ENCODE peak calls at places on chromosomes 5 and 9, in seven cellular contexts. One of them, this sample, is unnamed.
A peak's percentile ranks its signal among the peaks of the same experiment; 100 is the strongest.

GRCh38 chr5:142725231-142726187 is 39.6 kb upstream of the FGF1 start:
- DNase-seq in heart right ventricle: no peak
- DNase-seq in tibial artery: no peak
- DNase-seq in PC-9: no peak
- DNase-seq in heart left ventricle: no peak
- DNase-seq in fibroblast of pulmonary artery: no peak
- DNase-seq in hepatocyte: no peak
- DNase-seq in this sample: no peak

GRCh38 chr5:138082033-138082432 is 1.8 kb upstream of the WNT8A start:
- DNase-seq in heart right ventricle: no peak
- DNase-seq in tibial artery: no peak
- DNase-seq in PC-9: no peak
- DNase-seq in heart left ventricle: no peak
- DNase-seq in fibroblast of pulmonary artery: no peak
- DNase-seq in hepatocyte: no peak
- DNase-seq in this sample: peak; percentile 76

GRCh38 chr9:123591283-123591682 is 235.3 kb downstream of the CRB2 start:
- DNase-seq in heart right ventricle: no peak
- DNase-seq in tibial artery: no peak
- DNase-seq in PC-9: no peak
- DNase-seq in heart left ventricle: no peak
- DNase-seq in fibroblast of pulmonary artery: no peak
- DNase-seq in hepatocyte: no peak
- DNase-seq in this sample: no peak

GRCh38 chr5:136811551-136811950 is 446.2 kb upstream of the TRPC7 start:
- DNase-seq in heart right ventricle: no peak
- DNase-seq in tibial artery: no peak
- DNase-seq in PC-9: peak; percentile 6
- DNase-seq in heart left ventricle: peak; percentile 52
- DNase-seq in fibroblast of pulmonary artery: peak; percentile 68
- DNase-seq in hepatocyte: peak; percentile 13
- DNase-seq in this sample: no peak

GRCh38 chr5:147098233-147098790 is 136.5 kb upstream of the STK32A start:
- DNase-seq in heart right ventricle: peak; percentile 41
- DNase-seq in tibial artery: no peak
- DNase-seq in PC-9: no peak
- DNase-seq in heart left ventricle: peak; percentile 27
- DNase-seq in fibroblast of pulmonary artery: peak; percentile 64
- DNase-seq in hepatocyte: peak; percentile 55
- DNase-seq in this sample: peak; percentile 91

GRCh38 chr9:121286973-121287721 is 19.2 kb downstream of the GSN start:
- DNase-seq in heart right ventricle: peak; percentile 90
- DNase-seq in tibial artery: peak; percentile 94
- DNase-seq in PC-9: peak; percentile 94
- DNase-seq in heart left ventricle: peak; percentile 93
- DNase-seq in fibroblast of pulmonary artery: peak; percentile 97
- DNase-seq in hepatocyte: peak; percentile 94
- DNase-seq in this sample: peak; percentile 96

GRCh38 chr5:178304761-178305645 is 72.4 kb upstream of the PHYKPL start:
- DNase-seq in heart right ventricle: no peak
- DNase-seq in tibial artery: peak; percentile 20
- DNase-seq in PC-9: no peak
- DNase-seq in heart left ventricle: no peak
- DNase-seq in fibroblast of pulmonary artery: no peak
- DNase-seq in hepatocyte: no peak
- DNase-seq in this sample: no peak

GRCh38 chr9:33202552-33203300 is 35.6 kb upstream of the B4GALT1 start:
- DNase-seq in heart right ventricle: peak; percentile 78
- DNase-seq in tibial artery: peak; percentile 54
- DNase-seq in PC-9: no peak
- DNase-seq in heart left ventricle: peak; percentile 77
- DNase-seq in fibroblast of pulmonary artery: peak; percentile 73
- DNase-seq in hepatocyte: no peak
- DNase-seq in this sample: peak; percentile 53

GRCh38 chr9:77601476-77602056 is 46.6 kb downstream of the GNA14 start:
- DNase-seq in heart right ventricle: no peak
- DNase-seq in tibial artery: no peak
- DNase-seq in PC-9: no peak
- DNase-seq in heart left ventricle: no peak
- DNase-seq in fibroblast of pulmonary artery: no peak
- DNase-seq in hepatocyte: no peak
- DNase-seq in this sample: no peak

GRCh38 chr5:17441351-17441750 is 56.7 kb upstream of the TAF11L2 start:
- DNase-seq in heart right ventricle: no peak
- DNase-seq in tibial artery: no peak
- DNase-seq in PC-9: no peak
- DNase-seq in heart left ventricle: no peak
- DNase-seq in fibroblast of pulmonary artery: peak; percentile 37
- DNase-seq in hepatocyte: no peak
- DNase-seq in this sample: no peak

GRCh38 chr5:78600656-78601452 is 47.7 kb downstream of the LHFPL2 start:
- DNase-seq in heart right ventricle: no peak
- DNase-seq in tibial artery: no peak
- DNase-seq in PC-9: no peak
- DNase-seq in heart left ventricle: no peak
- DNase-seq in fibroblast of pulmonary artery: no peak
- DNase-seq in hepatocyte: no peak
- DNase-seq in this sample: no peak

GRCh38 chr5:122078116-122078865 is at the start of gene LOX:
- DNase-seq in heart right ventricle: peak; percentile 34
- DNase-seq in tibial artery: peak; percentile 91
- DNase-seq in PC-9: peak; percentile 47
- DNase-seq in heart left ventricle: peak; percentile 75
- DNase-seq in fibroblast of pulmonary artery: peak; percentile 96
- DNase-seq in hepatocyte: peak; percentile 87
- DNase-seq in this sample: peak; percentile 69

GRCh38 chr5:41748631-41749030 is 121.6 kb downstream of the OXCT1 start:
- DNase-seq in heart right ventricle: no peak
- DNase-seq in tibial artery: no peak
- DNase-seq in PC-9: no peak
- DNase-seq in heart left ventricle: no peak
- DNase-seq in fibroblast of pulmonary artery: peak; percentile 57
- DNase-seq in hepatocyte: no peak
- DNase-seq in this sample: no peak

GRCh38 chr9:77731930-77732329 is 83.8 kb upstream of the GNA14 start:
- DNase-seq in heart right ventricle: no peak
- DNase-seq in tibial artery: no peak
- DNase-seq in PC-9: no peak
- DNase-seq in heart left ventricle: no peak
- DNase-seq in fibroblast of pulmonary artery: no peak
- DNase-seq in hepatocyte: peak; percentile 56
- DNase-seq in this sample: no peak

GRCh38 chr9:19975499-19975898 is 186.7 kb upstream of the SLC24A2 start:
- DNase-seq in heart right ventricle: no peak
- DNase-seq in tibial artery: no peak
- DNase-seq in PC-9: no peak
- DNase-seq in heart left ventricle: no peak
- DNase-seq in fibroblast of pulmonary artery: no peak
- DNase-seq in hepatocyte: no peak
- DNase-seq in this sample: no peak

GRCh38 chr9:130561056-130561455 is 18.3 kb upstream of the FUBP3 start:
- DNase-seq in heart right ventricle: no peak
- DNase-seq in tibial artery: no peak
- DNase-seq in PC-9: peak; percentile 30
- DNase-seq in heart left ventricle: no peak
- DNase-seq in fibroblast of pulmonary artery: no peak
- DNase-seq in hepatocyte: no peak
- DNase-seq in this sample: no peak

GRCh38 chr5:91339053-91339710 is 43.9 kb downstream of the ARRDC3 start:
- DNase-seq in heart right ventricle: no peak
- DNase-seq in tibial artery: no peak
- DNase-seq in PC-9: no peak
- DNase-seq in heart left ventricle: no peak
- DNase-seq in fibroblast of pulmonary artery: peak; percentile 56
- DNase-seq in hepatocyte: no peak
- DNase-seq in this sample: peak; percentile 52

GRCh38 chr9:70262384-70262783 is 3.6 kb downstream of the SMC5 start:
- DNase-seq in heart right ventricle: no peak
- DNase-seq in tibial artery: no peak
- DNase-seq in PC-9: no peak
- DNase-seq in heart left ventricle: no peak
- DNase-seq in fibroblast of pulmonary artery: no peak
- DNase-seq in hepatocyte: no peak
- DNase-seq in this sample: no peak

GRCh38 chr9:70261131-70261870 is 2.5 kb downstream of the SMC5 start:
- DNase-seq in heart right ventricle: no peak
- DNase-seq in tibial artery: no peak
- DNase-seq in PC-9: no peak
- DNase-seq in heart left ventricle: no peak
- DNase-seq in fibroblast of pulmonary artery: no peak
- DNase-seq in hepatocyte: no peak
- DNase-seq in this sample: no peak

GRCh38 chr9:70260606-70261005 is 1.8 kb downstream of the SMC5 start:
- DNase-seq in heart right ventricle: no peak
- DNase-seq in tibial artery: no peak
- DNase-seq in PC-9: no peak
- DNase-seq in heart left ventricle: no peak
- DNase-seq in fibroblast of pulmonary artery: no peak
- DNase-seq in hepatocyte: no peak
- DNase-seq in this sample: no peak

GRCh38 chr9:70263421-70263820 is 4.6 kb downstream of the SMC5 start:
- DNase-seq in heart right ventricle: no peak
- DNase-seq in tibial artery: no peak
- DNase-seq in PC-9: no peak
- DNase-seq in heart left ventricle: no peak
- DNase-seq in fibroblast of pulmonary artery: peak; percentile 43
- DNase-seq in hepatocyte: no peak
- DNase-seq in this sample: no peak

DNA sequence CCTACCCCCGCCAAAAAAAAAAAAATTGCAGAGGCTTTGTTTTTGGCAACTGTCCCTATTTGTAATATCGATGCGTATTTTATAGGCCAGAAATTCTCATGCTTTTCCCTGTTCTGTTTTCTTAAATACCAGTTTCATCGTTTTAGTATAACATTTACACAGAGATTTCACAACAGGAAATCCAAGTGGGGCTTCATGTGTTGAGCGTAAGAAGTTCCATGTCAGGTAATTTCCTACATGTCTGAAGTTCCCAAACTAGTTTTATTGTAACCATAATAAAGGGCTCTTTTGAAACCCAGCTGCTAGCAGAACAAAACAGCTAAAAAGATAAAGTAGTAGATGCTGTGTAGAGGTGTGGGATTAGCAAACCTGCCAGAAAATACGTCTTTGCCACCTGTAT is 4.2 kb downstream of the SMC5 start:
- DNase-seq in heart right ventricle: no peak
- DNase-seq in tibial artery: no peak
- DNase-seq in PC-9: no peak
- DNase-seq in heart left ventricle: no peak
- DNase-seq in fibroblast of pulmonary artery: no peak
- DNase-seq in hepatocyte: no peak
- DNase-seq in this sample: no peak
- H3K4me3 ChIP-seq in heart right ventricle: no peak overlapping the region
- H3K4me3 ChIP-seq in tibial artery: no peak overlapping the region
- H3K4me3 ChIP-seq in PC-9: no peak overlapping the region
- H3K4me3 ChIP-seq in heart left ventricle: no peak overlapping the region
- H3K4me3 ChIP-seq in fibroblast of pulmonary artery: no peak overlapping the region
- H3K4me3 ChIP-seq in hepatocyte: no peak overlapping the region
- H3K4me3 ChIP-seq in this sample: no peak overlapping the region

DNA sequence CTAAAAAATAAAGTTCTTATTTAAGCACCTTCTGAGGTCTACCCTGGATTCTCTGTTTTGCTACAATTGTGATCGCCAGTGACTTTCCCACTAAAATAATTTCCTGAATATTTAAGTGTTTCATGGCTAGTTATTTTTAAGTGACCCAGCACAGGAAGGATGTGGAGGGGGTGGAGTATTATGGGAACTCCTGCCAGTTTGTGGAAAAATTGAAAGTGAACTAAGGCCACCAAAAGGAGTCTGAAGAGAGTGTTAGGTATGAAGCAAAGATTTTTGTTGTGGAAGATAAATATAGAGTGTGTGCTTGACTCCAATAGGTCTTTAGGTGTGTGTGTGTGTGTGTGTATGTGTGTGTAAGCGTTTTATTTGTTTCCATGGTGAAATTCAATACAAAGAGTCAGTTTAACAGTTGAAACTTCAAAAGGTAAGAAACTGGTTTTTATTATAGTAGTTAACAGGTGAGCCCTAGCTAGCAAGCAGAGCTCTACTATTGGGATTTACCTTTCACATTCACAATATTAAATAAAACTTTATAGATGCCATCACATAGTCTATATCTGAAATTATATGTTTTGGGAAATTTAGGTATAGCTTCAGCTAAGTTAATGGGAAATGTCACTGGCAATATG is 25.6 kb downstream of the RASGRF2 start:
- DNase-seq in heart right ventricle: peak; percentile 53
- DNase-seq in tibial artery: no peak
- DNase-seq in PC-9: no peak
- DNase-seq in heart left ventricle: no peak
- DNase-seq in fibroblast of pulmonary artery: peak; percentile 32
- DNase-seq in hepatocyte: no peak
- DNase-seq in this sample: no peak
- H3K4me3 ChIP-seq in heart right ventricle: peak overlapping the region; percentile 33
- H3K4me3 ChIP-seq in tibial artery: no peak overlapping the region
- H3K4me3 ChIP-seq in PC-9: no peak overlapping the region
- H3K4me3 ChIP-seq in heart left ventricle: peak overlapping the region; percentile 31
- H3K4me3 ChIP-seq in fibroblast of pulmonary artery: no peak overlapping the region
- H3K4me3 ChIP-seq in hepatocyte: no peak overlapping the region
- H3K4me3 ChIP-seq in this sample: no peak overlapping the region

GRCh38 chr5:107324071-107324470 is 346.7 kb downstream of the EFNA5 start:
- DNase-seq in heart right ventricle: no peak
- DNase-seq in tibial artery: no peak
- DNase-seq in PC-9: no peak
- DNase-seq in heart left ventricle: no peak
- DNase-seq in fibroblast of pulmonary artery: no peak
- DNase-seq in hepatocyte: no peak
- DNase-seq in this sample: no peak

GRCh38 chr5:107330903-107331302 is 339.8 kb downstream of the EFNA5 start:
- DNase-seq in heart right ventricle: no peak
- DNase-seq in tibial artery: no peak
- DNase-seq in PC-9: no peak
- DNase-seq in heart left ventricle: no peak
- DNase-seq in fibroblast of pulmonary artery: no peak
- DNase-seq in hepatocyte: no peak
- DNase-seq in this sample: no peak

GRCh38 chr5:107331312-107331711 is 339.4 kb downstream of the EFNA5 start:
- DNase-seq in heart right ventricle: no peak
- DNase-seq in tibial artery: no peak
- DNase-seq in PC-9: no peak
- DNase-seq in heart left ventricle: no peak
- DNase-seq in fibroblast of pulmonary artery: peak; percentile 31
- DNase-seq in hepatocyte: no peak
- DNase-seq in this sample: no peak

GRCh38 chr5:107331882-107332281 is 338.9 kb downstream of the EFNA5 start:
- DNase-seq in heart right ventricle: no peak
- DNase-seq in tibial artery: no peak
- DNase-seq in PC-9: no peak
- DNase-seq in heart left ventricle: no peak
- DNase-seq in fibroblast of pulmonary artery: peak; percentile 70
- DNase-seq in hepatocyte: no peak
- DNase-seq in this sample: no peak

GRCh38 chr5:107329850-107330249 is 340.9 kb downstream of the EFNA5 start:
- DNase-seq in heart right ventricle: no peak
- DNase-seq in tibial artery: no peak
- DNase-seq in PC-9: no peak
- DNase-seq in heart left ventricle: no peak
- DNase-seq in fibroblast of pulmonary artery: no peak
- DNase-seq in hepatocyte: no peak
- DNase-seq in this sample: no peak
- H3K4me3 ChIP-seq in heart right ventricle: no peak overlapping the region
- H3K4me3 ChIP-seq in tibial artery: no peak overlapping the region
- H3K4me3 ChIP-seq in PC-9: no peak overlapping the region
- H3K4me3 ChIP-seq in heart left ventricle: no peak overlapping the region
- H3K4me3 ChIP-seq in fibroblast of pulmonary artery: no peak overlapping the region
- H3K4me3 ChIP-seq in hepatocyte: no peak overlapping the region
- H3K4me3 ChIP-seq in this sample: no peak overlapping the region

GRCh38 chr5:71714911-71715310 is 4.2 kb upstream of the CARTPT start:
- DNase-seq in heart right ventricle: no peak
- DNase-seq in tibial artery: no peak
- DNase-seq in PC-9: no peak
- DNase-seq in heart left ventricle: no peak
- DNase-seq in fibroblast of pulmonary artery: no peak
- DNase-seq in hepatocyte: no peak
- DNase-seq in this sample: no peak

GRCh38 chr5:71719092-71719964 is at the start of gene CARTPT:
- DNase-seq in heart right ventricle: peak; percentile 4
- DNase-seq in tibial artery: no peak
- DNase-seq in PC-9: no peak
- DNase-seq in heart left ventricle: no peak
- DNase-seq in fibroblast of pulmonary artery: peak; percentile 35
- DNase-seq in hepatocyte: peak; percentile 61
- DNase-seq in this sample: peak; percentile 91
- H3K4me3 ChIP-seq in heart right ventricle: no peak within 1 kb of the TSS
- H3K4me3 ChIP-seq in tibial artery: no peak within 1 kb of the TSS
- H3K4me3 ChIP-seq in PC-9: no peak within 1 kb of the TSS
- H3K4me3 ChIP-seq in heart left ventricle: no peak within 1 kb of the TSS
- H3K4me3 ChIP-seq in fibroblast of pulmonary artery: no peak within 1 kb of the TSS
- H3K4me3 ChIP-seq in hepatocyte: no peak within 1 kb of the TSS
- H3K4me3 ChIP-seq in this sample: peak within 1 kb of the TSS; percentile 58